ENCODE peak calls at places on chromosome 18, in eight cellular contexts. G is psoas muscle, L is GM23338, J is mesendoderm, B is WERI-Rb-1, K is heart right ventricle, Q is bronchial epithelial cell, N is K562. H is an unnamed sample. For H3K36me3, the result is how much of the 10 kb centered on the place peaks cover.

GRCh38 chr18:57901819-57902600 is 98.9 kb upstream of the ATP8B1 start:
- DNase-seq in K (no peak), N (no peak), J (no peak), G (no peak), B (no peak), L (peak), Q (peak), H (no peak)

GRCh38 chr18:21134895-21135294 is 23.3 kb upstream of the ROCK1 start:
- DNase-seq in B (no peak), K (no peak), N (no peak), J (no peak), Q (peak), L (no peak), G (no peak), H (no peak)

GRCh38 chr18:10476430-10476829 is 22.0 kb downstream of the APCDD1 start:
- DNase-seq in G (no peak), N (no peak), B (no peak), L (no peak), J (no peak), K (no peak), Q (no peak), H (no peak)

GRCh38 chr18:44733069-44733753 is 52.5 kb downstream of the SETBP1 start:
- DNase-seq in B (no peak), N (peak), K (no peak), J (peak), Q (peak), L (no peak), G (no peak), H (no peak)

GRCh38 chr18:10726198-10727068 is 200.6 kb downstream of the NAPG start:
- DNase-seq in B (peak), K (peak), L (no peak), G (no peak), N (no peak), J (no peak), Q (peak), H (peak)

GRCh38 chr18:44134447-44134846 is 546.2 kb upstream of the SETBP1 start:
- DNase-seq in N (no peak), Q (no peak), L (peak), K (no peak), G (no peak), J (no peak), B (no peak), H (no peak)

GRCh38 chr18:57698571-57699276 is 77.1 kb upstream of the NARS1 start:
- DNase-seq in K (no peak), N (no peak), L (no peak), Q (peak), B (no peak), G (no peak), J (peak), H (no peak)

GRCh38 chr18:32333781-32334180 is 136.9 kb downstream of the GAREM1 start:
- DNase-seq in N (no peak), L (no peak), K (no peak), Q (peak), G (no peak), B (no peak), J (no peak), H (no peak)

GRCh38 chr18:59628995-59629394 is 68.2 kb downstream of the CCBE1 start:
- DNase-seq in G (no peak), N (no peak), B (no peak), K (no peak), L (no peak), Q (no peak), J (no peak), H (no peak)

GRCh38 chr18:519019-519879 is 18.7 kb upstream of the COLEC12 start:
- DNase-seq in B (no peak), G (peak), J (peak), K (peak), N (peak), L (no peak), Q (no peak), H (no peak)

GRCh38 chr18:52394602-52395001 is 54.6 kb downstream of the DCC start:
- DNase-seq in L (no peak), G (no peak), J (no peak), K (no peak), B (no peak), Q (no peak), N (no peak), H (no peak)

GRCh38 chr18:45590546-45590945 is 24.7 kb upstream of the SLC14A2 start:
- DNase-seq in J (no peak), L (no peak), Q (no peak), N (no peak), K (no peak), G (no peak), B (no peak), H (no peak)

GRCh38 chr18:812673-813404 is 797 bp upstream of the YES1 start:
- DNase-seq in L (peak), Q (peak), J (peak), B (peak), G (peak), K (peak), N (peak), H (peak)

GRCh38 chr18:57797209-57797651 is 5.9 kb downstream of the ATP8B1 start:
- DNase-seq in N (no peak), L (no peak), J (peak), B (no peak), K (no peak), Q (no peak), G (no peak), H (no peak)

GRCh38 chr18:33115476-33115875 is 325.0 kb downstream of the CCDC178 start:
- DNase-seq in K (no peak), L (no peak), G (no peak), J (no peak), N (no peak), Q (no peak), B (no peak), H (no peak)

GRCh38 chr18:9971313-9971920 is 57.6 kb downstream of the VAPA start:
- DNase-seq in B (peak), Q (peak), J (peak), K (no peak), L (peak), G (peak), N (peak), H (peak)

GRCh38 chr18:295756-296155 is 27.9 kb upstream of the THOC1 start:
- DNase-seq in Q (no peak), N (no peak), L (no peak), G (no peak), K (no peak), J (no peak), B (no peak), H (no peak)

GRCh38 chr18:26227051-26227672 is 917 bp downstream of the TAF4B start:
- DNase-seq in J (peak), N (no peak), B (no peak), K (no peak), L (peak), Q (peak), G (no peak), H (no peak)

DNA sequence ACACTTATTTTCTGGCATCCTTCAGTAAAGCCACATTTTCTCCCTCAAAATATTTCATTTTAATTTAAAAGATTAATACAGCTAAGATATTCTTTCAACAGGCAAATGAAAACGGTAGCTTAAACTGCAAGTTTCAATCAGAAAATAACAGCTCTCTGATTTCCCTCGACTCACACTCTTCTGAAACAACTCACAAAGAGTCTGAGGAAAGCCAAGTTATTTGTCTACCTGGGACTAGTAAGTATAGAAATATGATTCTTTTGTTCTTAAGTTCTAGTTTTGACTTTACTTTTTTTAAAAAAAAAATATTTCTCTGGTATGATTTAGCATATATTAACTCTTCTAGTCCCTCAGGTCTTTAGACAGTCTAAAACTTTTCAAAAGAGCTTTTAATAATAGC is 27.2 kb downstream of the CEP192 start:
- DNase-seq in K (no peak), B (no peak), N (no peak), Q (no peak), G (no peak), L (no peak), J (no peak), H (no peak)
- H3K36me3 ChIP-seq in K (half or more), B (half or more), N (half or more), Q (under half), G (under half), L (under half), J (under half), H (under half)

DNA sequence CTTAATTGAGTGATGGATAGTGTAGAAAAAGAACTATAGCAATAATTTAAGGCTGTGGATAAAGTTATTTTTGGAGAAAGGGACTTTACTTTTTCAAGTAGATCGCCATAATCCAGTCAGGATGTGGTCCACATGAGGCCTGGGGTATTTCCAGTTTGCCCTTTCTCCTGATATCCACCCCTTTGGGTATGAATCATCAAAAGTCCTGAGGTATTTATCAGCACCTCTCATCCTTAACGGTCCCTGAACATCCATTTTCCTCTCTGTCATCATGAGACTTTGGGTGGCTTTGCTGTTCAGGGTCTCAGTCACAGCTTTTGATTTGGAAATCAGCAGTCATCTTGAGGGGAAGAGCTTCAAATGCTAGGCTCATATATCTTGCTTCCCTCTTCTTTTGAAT is 39.3 kb upstream of the ELAC1 start:
- DNase-seq in N (peak), Q (no peak), K (no peak), G (no peak), J (no peak), B (no peak), L (no peak), H (no peak)
- H3K36me3 ChIP-seq in N (under half), Q (under half), K (half or more), G (under half), J (under half), B (under half), L (under half), H (under half)

DNA sequence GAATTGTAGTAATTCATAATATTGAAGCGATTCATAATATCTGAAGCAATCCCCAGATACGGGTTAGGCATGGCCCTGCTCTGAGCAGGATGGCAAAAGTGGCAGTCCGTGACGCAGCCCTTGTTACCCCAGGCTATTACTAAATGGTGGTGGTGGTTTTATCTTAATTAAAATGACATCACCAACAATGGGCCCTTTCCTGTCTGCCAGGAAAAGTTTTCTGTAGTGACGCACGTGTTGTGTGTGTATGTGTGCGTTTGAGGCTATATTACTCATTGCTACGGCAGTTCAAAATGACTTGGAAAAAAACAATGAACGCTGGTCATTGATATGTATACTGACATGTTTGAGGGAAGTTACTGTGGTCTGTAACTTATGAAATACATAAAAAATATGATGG is 10.6 kb upstream of the MOCOS start:
- DNase-seq in N (no peak), L (no peak), J (no peak), G (no peak), Q (peak), B (no peak), K (no peak), H (no peak)
- H3K36me3 ChIP-seq in N (half or more), L (under half), J (under half), G (under half), Q (under half), B (under half), K (half or more), H (under half)

GRCh38 chr18:36744261-36744876 is 84.4 kb downstream of the TPGS2 start:
- DNase-seq in N (no peak), K (no peak), G (no peak), L (no peak), Q (peak), J (no peak), B (no peak), H (no peak)

GRCh38 chr18:36745219-36745975 is 83.4 kb downstream of the TPGS2 start:
- DNase-seq in Q (peak), G (no peak), J (no peak), B (no peak), L (no peak), N (no peak), K (no peak), H (peak)
- H3K36me3 ChIP-seq in Q (under half), G (under half), J (under half), B (under half), L (under half), N (under half), K (half or more), H (under half)

DNA sequence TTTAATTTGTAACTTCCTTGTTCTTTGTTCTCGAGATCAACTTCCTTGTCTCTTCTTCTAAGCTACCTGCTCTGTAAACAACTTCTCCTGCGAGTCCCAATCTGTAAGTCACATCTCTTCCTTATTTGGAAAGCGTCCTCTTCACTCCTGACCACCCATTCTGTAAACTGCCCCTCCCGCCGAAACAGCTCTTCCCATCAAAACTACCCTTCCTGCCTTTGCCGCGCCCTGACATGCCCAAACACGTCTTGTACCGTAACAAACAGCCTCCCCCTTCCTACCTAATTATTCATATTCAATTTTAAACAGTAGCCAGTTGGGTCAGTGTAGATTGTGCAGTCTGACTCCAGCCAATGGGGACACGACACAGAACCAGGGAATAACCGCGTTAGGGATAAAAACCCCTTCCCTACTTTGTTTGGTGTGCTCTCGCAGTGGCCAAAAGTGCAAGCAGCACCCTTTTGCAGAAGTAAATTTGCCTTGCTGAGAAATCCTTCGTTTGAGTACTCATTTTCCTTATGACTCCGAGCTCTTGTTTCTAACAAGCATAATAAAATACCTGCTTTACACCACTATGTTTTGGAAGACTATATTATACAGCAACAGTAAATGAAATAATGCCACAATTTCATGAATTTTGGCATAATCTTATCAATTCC is 39.8 kb downstream of the PIAS2 start:
- DNase-seq in G (no peak), Q (no peak), N (no peak), B (no peak), L (no peak), K (no peak), J (no peak), H (no peak)
- H3K36me3 ChIP-seq in G (under half), Q (under half), N (under half), B (under half), L (under half), K (under half), J (under half), H (under half)

GRCh38 chr18:36139251-36139650 is 9.6 kb downstream of the ELP2 start:
- DNase-seq in N (no peak), J (no peak), G (no peak), Q (no peak), L (no peak), B (no peak), K (no peak), H (no peak)

GRCh38 chr18:36141576-36141975 is 11.9 kb downstream of the ELP2 start:
- DNase-seq in J (no peak), L (no peak), Q (no peak), K (no peak), N (no peak), B (no peak), G (no peak), H (no peak)

GRCh38 chr18:36143391-36143790 is 13.7 kb downstream of the ELP2 start:
- DNase-seq in G (no peak), Q (no peak), L (no peak), K (no peak), B (no peak), J (no peak), N (no peak), H (no peak)

GRCh38 chr18:36142751-36143150 is 13.1 kb downstream of the ELP2 start:
- DNase-seq in J (no peak), L (no peak), G (no peak), B (no peak), K (no peak), N (no peak), Q (no peak), H (no peak)
- H3K36me3 ChIP-seq in J (under half), L (half or more), G (under half), B (half or more), K (half or more), N (half or more), Q (under half), H (under half)

GRCh38 chr18:48943333-48943732 is 7.4 kb downstream of the SMAD7 start:
- DNase-seq in B (no peak), N (no peak), L (no peak), K (no peak), G (no peak), Q (no peak), J (no peak), H (peak)

GRCh38 chr18:48942554-48943261 is 8.1 kb downstream of the SMAD7 start:
- DNase-seq in L (no peak), J (peak), G (peak), B (no peak), N (no peak), Q (peak), K (no peak), H (peak)

GRCh38 chr18:48944634-48945033 is 6.1 kb downstream of the SMAD7 start:
- DNase-seq in B (no peak), N (no peak), G (no peak), K (no peak), L (no peak), J (no peak), Q (peak), H (peak)

GRCh38 chr18:48942086-48942485 is 8.7 kb downstream of the SMAD7 start:
- DNase-seq in N (no peak), L (no peak), G (no peak), B (no peak), K (no peak), J (no peak), Q (no peak), H (no peak)

DNA sequence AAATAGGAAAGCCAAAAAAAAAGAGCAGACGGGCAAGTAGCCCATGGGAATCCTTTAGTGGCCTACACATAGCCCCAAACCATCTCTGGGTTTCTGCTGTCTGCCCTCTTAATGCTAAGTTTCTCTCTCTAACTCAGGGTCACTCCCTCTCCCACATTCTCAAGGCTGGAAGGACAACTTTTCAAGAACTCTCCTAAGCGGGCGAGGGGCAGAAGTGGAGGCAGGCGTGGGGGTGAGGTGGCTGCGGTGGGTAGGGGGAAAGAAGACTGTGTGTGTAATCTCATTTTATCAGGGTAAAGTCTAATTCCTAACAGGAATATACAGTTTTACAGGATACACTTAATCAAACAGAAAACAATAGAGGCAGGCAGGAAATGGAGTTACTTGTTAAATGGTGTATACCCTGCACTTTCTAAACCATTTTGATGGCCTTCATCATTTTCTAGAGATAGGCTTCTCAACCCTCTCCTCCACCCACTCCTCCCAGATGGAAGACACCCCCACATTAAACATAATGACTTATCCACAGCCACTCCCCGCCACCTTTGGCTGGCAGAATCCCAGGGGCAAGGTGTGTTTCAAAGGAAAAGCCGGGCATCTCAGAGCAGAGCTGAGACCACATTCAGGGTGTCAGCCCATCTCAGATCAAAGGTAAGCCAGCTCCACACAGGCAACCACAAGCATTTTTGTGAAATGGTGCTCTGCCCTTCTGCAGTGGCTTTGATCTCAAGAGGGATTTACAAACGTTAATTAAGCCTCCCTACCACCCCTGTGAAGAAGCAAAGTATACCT is 6.8 kb downstream of the SMAD7 start:
- DNase-seq in L (no peak), J (no peak), Q (no peak), K (no peak), N (no peak), B (no peak), G (no peak), H (peak)
- H3K36me3 ChIP-seq in L (under half), J (under half), Q (under half), K (under half), N (under half), B (half or more), G (under half), H (under half)

GRCh38 chr18:4267641-4268040 is 187.5 kb downstream of the DLGAP1 start:
- DNase-seq in N (no peak), K (no peak), J (no peak), Q (no peak), B (no peak), G (no peak), L (no peak), H (no peak)
- H3K36me3 ChIP-seq in N (under half), K (under half), J (under half), Q (under half), B (under half), G (under half), L (under half), H (under half)

GRCh38 chr18:22946841-22947240 is 13.7 kb downstream of the RBBP8 start:
- DNase-seq in J (no peak), G (no peak), Q (no peak), B (no peak), N (no peak), L (no peak), K (no peak), H (no peak)
- H3K36me3 ChIP-seq in J (under half), G (under half), Q (under half), B (half or more), N (half or more), L (under half), K (under half), H (under half)